ENCODE peak calls at places on chromosomes 13 and 19, in ten cellular contexts. H is heart left ventricle, Z is prostate gland, K is uterus, E is tibial nerve, C is esophagus squamous epithelium, Y is H1, J is breast epithelium, O is Peyer's patch, W is suprapubic skin. V is an unnamed sample.

GRCh38 chr19:41958367-41959055 is 610 bp downstream of the RABAC1 start:
- DNase-seq in E (peak; percentile 78), W (peak; percentile 91), J (peak; percentile 84), Y (peak; percentile 97), O (peak; percentile 94), Z (peak; percentile 87), K (peak; percentile 84), C (peak; percentile 31), H (peak; percentile 91), V (peak; percentile 91)

GRCh38 chr13:32135655-32136054 is 104.1 kb downstream of the FRY start:
- DNase-seq in H (no peak), K (no peak), J (no peak), E (no peak), C (no peak), Z (no peak), W (no peak), Y (no peak), O (no peak), V (no peak)

GRCh38 chr19:10823690-10824089 is 12.3 kb downstream of the TMED1 start:
- DNase-seq in W (no peak), K (no peak), J (no peak), H (peak; percentile 47), O (no peak), C (no peak), Y (no peak), E (no peak), Z (no peak), V (no peak)

GRCh38 chr19:35247526-35248309 is 1.1 kb upstream of the LSR start:
- DNase-seq in Y (peak; percentile 91), W (no peak), Z (peak; percentile 88), E (no peak), O (peak; percentile 72), C (no peak), J (peak; percentile 82), K (no peak), H (no peak), V (peak; percentile 95)

GRCh38 chr19:36169084-36169760 is 17.0 kb upstream of the COX7A1 start:
- DNase-seq in Y (no peak), W (no peak), O (no peak), J (no peak), H (no peak), C (no peak), K (peak; percentile 31), E (no peak), Z (peak; percentile 30), V (peak; percentile 37)

GRCh38 chr19:16447015-16447384 is 24.8 kb downstream of the EPS15L1 start:
- DNase-seq in O (peak; percentile 89), J (peak; percentile 45), Y (no peak), E (peak; percentile 85), C (peak; percentile 36), K (peak; percentile 76), H (peak; percentile 82), Z (no peak), W (peak; percentile 88), V (peak; percentile 75)

GRCh38 chr19:58097783-58098681 is at the start of gene ZSCAN18:
- DNase-seq in H (peak; percentile 99), W (peak; percentile 98), Y (peak; percentile 100), K (peak; percentile 98), C (peak; percentile 69), J (peak; percentile 99), E (peak; percentile 97), O (peak; percentile 93), Z (peak; percentile 96), V (peak; percentile 99)

GRCh38 chr13:50636007-50636704 is 207.3 kb downstream of the DLEU7 start:
- DNase-seq in O (no peak), Y (peak; percentile 57), J (no peak), Z (no peak), W (no peak), C (no peak), E (no peak), H (no peak), K (no peak), V (no peak)

DNA sequence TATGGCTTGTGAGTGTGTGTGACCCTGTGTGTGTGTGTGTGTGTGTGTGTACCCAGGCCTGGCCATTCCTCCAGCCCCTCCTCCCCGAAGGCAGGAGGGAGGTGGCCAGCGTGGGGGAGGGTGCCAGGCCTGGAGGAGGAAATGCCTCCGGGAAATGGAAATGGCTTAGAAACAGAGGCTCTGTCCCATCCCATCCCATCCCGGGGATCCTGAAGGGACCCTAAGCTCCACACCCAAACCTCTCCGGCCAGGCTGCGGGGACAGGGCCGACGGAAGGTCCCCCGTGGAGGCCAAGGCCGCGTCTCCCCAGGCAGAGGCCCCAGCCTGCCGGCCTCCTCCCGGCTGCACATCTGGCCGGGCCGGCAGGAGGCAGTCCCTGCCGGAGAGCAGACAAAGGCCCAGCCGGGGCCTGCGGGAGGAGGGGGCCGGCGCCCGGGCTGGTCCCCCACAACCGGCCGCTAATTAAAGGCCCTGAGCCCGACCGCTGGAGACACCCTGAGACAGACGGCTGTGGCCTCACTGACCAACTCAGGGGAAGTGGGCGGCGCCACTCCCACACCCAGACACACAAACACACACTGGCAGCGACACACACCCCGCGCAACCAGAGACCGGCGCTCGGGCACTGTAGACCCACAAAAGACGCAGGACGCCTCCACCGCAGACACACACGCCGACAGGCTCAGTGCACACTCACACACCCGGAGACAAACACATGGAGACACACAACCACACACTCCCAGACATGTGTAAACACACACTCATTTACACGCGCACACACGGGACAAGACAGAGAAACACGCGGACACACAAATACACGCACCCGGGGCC is 1.1 kb downstream of the ADAMTS10 start:
- DNase-seq in W (peak; percentile 81), C (no peak), E (no peak), J (no peak), Z (no peak), Y (peak; percentile 82), H (peak; percentile 84), K (peak; percentile 52), O (peak; percentile 26), V (peak; percentile 24)
- H3K4me1 ChIP-seq in W (peaks cover 49% of the 10 kb centered on the region), C (peaks cover 56% of the 10 kb centered on the region), E (no peaks in the 10 kb centered on the region), J (peaks cover 3% of the 10 kb centered on the region), Z (peaks cover 2% of the 10 kb centered on the region), Y (peaks cover 29% of the 10 kb centered on the region), H (peaks cover 8% of the 10 kb centered on the region), K (peaks cover 5% of the 10 kb centered on the region), O (peaks cover 18% of the 10 kb centered on the region), V (peaks cover 9% of the 10 kb centered on the region)

GRCh38 chr13:112587767-112588489 is at the start of gene TUBGCP3:
- DNase-seq in K (peak; percentile 70), H (peak; percentile 93), E (peak; percentile 59), Y (peak; percentile 87), O (peak; percentile 68), Z (peak; percentile 64), C (no peak), J (peak; percentile 53), W (peak; percentile 83), V (peak; percentile 86)
- TF ChIP-seq POLR2A in K (no peak), H (no peak), E (peak; percentile 3), Y (no peak), O (peak; percentile 34), Z (peak; percentile 40), C (peak; percentile 40), J (no peak), W (no peak), V (no peak)

GRCh38 chr19:46624958-46625661 is at the start of gene PTGIR:
- DNase-seq in Y (no peak), H (peak; percentile 85), O (peak; percentile 36), E (peak; percentile 74), C (no peak), W (peak; percentile 87), K (peak; percentile 84), J (no peak), Z (no peak), V (peak; percentile 28)

GRCh38 chr19:46625731-46626130 is 842 bp upstream of the PTGIR start:
- DNase-seq in W (no peak), H (peak; percentile 58), O (no peak), Y (no peak), C (no peak), K (no peak), E (no peak), J (no peak), Z (no peak), V (no peak)

GRCh38 chr19:46622118-46622446 is 2.8 kb downstream of the PTGIR start:
- DNase-seq in C (no peak), E (no peak), Z (no peak), H (no peak), O (no peak), K (no peak), Y (no peak), J (no peak), W (no peak), V (no peak)

GRCh38 chr19:46626441-46626840 is 1.6 kb upstream of the PTGIR start:
- DNase-seq in W (no peak), H (peak; percentile 60), O (no peak), K (no peak), Z (no peak), J (no peak), C (no peak), E (no peak), Y (no peak), V (no peak)

GRCh38 chr19:46623915-46624502 is 880 bp downstream of the PTGIR start:
- DNase-seq in O (no peak), C (no peak), H (peak; percentile 61), W (no peak), J (no peak), Y (no peak), E (no peak), K (no peak), Z (no peak), V (no peak)
- H3K4me3 ChIP-seq in O (no peak overlapping the region), C (no peak overlapping the region), H (no peak overlapping the region), W (peak overlapping the region; percentile 13), J (peak overlapping the region; percentile 25), Y (no peak overlapping the region), E (peak overlapping the region; percentile 29), K (no peak overlapping the region), Z (no peak overlapping the region), V (no peak overlapping the region)

GRCh38 chr13:36912369-36912768 is 7.7 kb downstream of the SMAD9 start:
- DNase-seq in Z (no peak), C (no peak), H (no peak), O (no peak), K (no peak), W (no peak), E (no peak), J (no peak), Y (no peak), V (no peak)

GRCh38 chr13:36914648-36915047 is 5.4 kb downstream of the SMAD9 start:
- DNase-seq in O (no peak), Y (no peak), K (no peak), H (no peak), Z (no peak), W (no peak), J (no peak), C (no peak), E (no peak), V (no peak)

GRCh38 chr13:36915106-36915505 is 4.9 kb downstream of the SMAD9 start:
- DNase-seq in Z (no peak), W (no peak), O (no peak), J (no peak), H (no peak), C (no peak), K (no peak), E (no peak), Y (no peak), V (no peak)

GRCh38 chr13:36913463-36913862 is 6.6 kb downstream of the SMAD9 start:
- DNase-seq in J (no peak), Y (no peak), H (no peak), K (no peak), O (no peak), W (no peak), Z (no peak), C (no peak), E (no peak), V (no peak)

DNA sequence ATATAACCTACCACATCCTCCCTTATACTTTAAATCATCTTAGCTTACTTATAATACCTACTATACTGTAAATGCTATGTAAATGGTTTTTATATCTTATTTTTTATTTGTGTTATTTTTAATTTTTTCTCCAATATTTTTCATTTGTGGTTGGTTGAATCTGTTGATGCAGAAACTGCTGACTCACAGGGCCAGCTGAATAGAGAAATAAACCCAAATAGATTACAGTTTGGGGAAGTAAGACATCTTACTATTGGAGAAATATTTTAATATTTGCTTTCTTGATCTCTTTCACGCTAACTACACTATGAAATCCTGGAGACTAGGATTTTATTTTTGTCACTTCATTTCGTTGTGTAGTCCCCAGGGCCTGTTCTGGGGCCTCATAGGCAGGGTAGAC is 7.1 kb downstream of the SMAD9 start:
- DNase-seq in C (no peak), H (no peak), E (no peak), W (no peak), O (no peak), J (no peak), Z (no peak), Y (no peak), K (no peak), V (no peak)
- H3K4me1 ChIP-seq in C (peaks cover 9% of the 10 kb centered on the region), H (no peaks in the 10 kb centered on the region), E (no peaks in the 10 kb centered on the region), W (no peaks in the 10 kb centered on the region), O (no peaks in the 10 kb centered on the region), J (no peaks in the 10 kb centered on the region), Z (no peaks in the 10 kb centered on the region), Y (no peaks in the 10 kb centered on the region), K (no peaks in the 10 kb centered on the region), V (peaks cover 25% of the 10 kb centered on the region)

V was measured in thyroid gland.